ENCODE peak calls at places on chromosomes 11 and 22, in four cellular contexts. M is HCT116, N is K562, T is H1. E is an unnamed sample.

GRCh38 chr11:17762309-17762974 is 27.9 kb downstream of the KCNC1 start:
- DNase-seq in M (peak), N (peak), T (no peak), E (no peak)

GRCh38 chr11:11502303-11502828 is 119.4 kb downstream of the GALNT18 start:
- DNase-seq in M (no peak), N (no peak), T (no peak), E (no peak)

GRCh38 chr11:64356498-64357411 is 2.2 kb upstream of the RPS6KA4 start:
- DNase-seq in M (peak), N (peak), T (peak), E (peak)

GRCh38 chr11:77107950-77108349 is 5.3 kb downstream of the OMP start:
- DNase-seq in M (peak), N (no peak), T (no peak), E (no peak)

GRCh38 chr11:73260127-73260457 is 12.0 kb upstream of the P2RY6 start:
- DNase-seq in M (no peak), N (no peak), T (no peak), E (no peak)

GRCh38 chr11:4134844-4135243 is 40.2 kb downstream of the RRM1 start:
- DNase-seq in M (no peak), N (no peak), T (no peak), E (no peak)

GRCh38 chr22:29784451-29785361 is 17.5 kb downstream of the UQCR10 start:
- DNase-seq in M (no peak), N (no peak), T (no peak), E (no peak)

GRCh38 chr11:123622576-123622975 is 31.8 kb downstream of the SCN3B start:
- DNase-seq in M (no peak), N (no peak), T (no peak), E (no peak)

GRCh38 chr11:96097844-96098421 is 174.0 kb upstream of the MTMR2 start:
- DNase-seq in M (no peak), N (no peak), T (no peak), E (no peak)

GRCh38 chr11:69186316-69187266 is 30.9 kb downstream of the SMIM38 start:
- DNase-seq in M (no peak), N (no peak), T (no peak), E (no peak)

GRCh38 chr22:21074092-21074715 is 28.5 kb downstream of the LRRC74B start:
- DNase-seq in M (peak), N (peak), T (no peak), E (no peak)

GRCh38 chr11:115085461-115086220 is 407.3 kb downstream of the NXPE2 start:
- DNase-seq in M (no peak), N (no peak), T (no peak), E (no peak)

GRCh38 chr11:67468835-67469811 is at the start of gene TMEM134:
- DNase-seq in M (peak), N (peak), T (peak), E (peak)

GRCh38 chr11:76512851-76513653 is 68.2 kb downstream of the EMSY start:
- DNase-seq in M (peak), N (no peak), T (no peak), E (no peak)

GRCh38 chr22:49956418-49956770 is 4.2 kb upstream of the PIM3 start:
- DNase-seq in M (no peak), N (no peak), T (no peak), E (no peak)

GRCh38 chr22:50627452-50627913 is 469 bp downstream of the ARSA start:
- DNase-seq in M (no peak), N (peak), T (peak), E (no peak)

GRCh38 chr11:119474682-119475596 is 52.0 kb upstream of the THY1 start:
- DNase-seq in M (no peak), N (peak), T (peak), E (peak)

GRCh38 chr22:46737105-46737975 is 712 bp downstream of the CERK start:
- DNase-seq in M (no peak), N (peak), T (peak), E (no peak)

GRCh38 chr11:46413755-46414465 is 22.3 kb upstream of the CHRM4 start:
- DNase-seq in M (no peak), N (no peak), T (no peak), E (peak)

GRCh38 chr11:75240381-75241035 is at the start of gene TPBGL:
- DNase-seq in M (no peak), N (peak), T (peak), E (no peak)

GRCh38 chr11:119371778-119372182 is 9.7 kb downstream of the USP2 start:
- DNase-seq in M (no peak), N (no peak), T (no peak), E (peak)

GRCh38 chr11:68214173-68215086 is 1.3 kb upstream of the KMT5B start:
- DNase-seq in M (no peak), N (no peak), T (peak), E (no peak)

GRCh38 chr22:46803936-46804335 is 41.5 kb downstream of the TBC1D22A start:
- DNase-seq in M (no peak), N (no peak), T (no peak), E (no peak)

GRCh38 chr22:28609921-28610320 is 69.7 kb downstream of the TTC28 start:
- DNase-seq in M (no peak), N (no peak), T (no peak), E (no peak)

GRCh38 chr11:64571050-64571409 is 20.0 kb upstream of the SLC22A12 start:
- DNase-seq in M (no peak), N (no peak), T (no peak), E (no peak)

GRCh38 chr22:25200967-25201366 is 1.3 kb downstream of the CRYBB3 start:
- DNase-seq in M (no peak), N (no peak), T (no peak), E (no peak)

GRCh38 chr22:25199726-25200520 is at the start of gene CRYBB3:
- DNase-seq in M (no peak), N (no peak), T (no peak), E (no peak)

GRCh38 chr22:25201557-25202273 is 2.1 kb downstream of the CRYBB3 start:
- DNase-seq in M (no peak), N (no peak), T (no peak), E (no peak)

GRCh38 chr22:25203082-25203481 is 3.4 kb downstream of the CRYBB3 start:
- DNase-seq in M (no peak), N (no peak), T (no peak), E (no peak)

GRCh38 chr22:25202290-25202921 is 2.7 kb downstream of the CRYBB3 start:
- DNase-seq in M (peak), N (peak), T (peak), E (peak)
- TF ChIP-seq JUND in M (no peak), N (no peak), T (no peak), E (no peak)

DNA sequence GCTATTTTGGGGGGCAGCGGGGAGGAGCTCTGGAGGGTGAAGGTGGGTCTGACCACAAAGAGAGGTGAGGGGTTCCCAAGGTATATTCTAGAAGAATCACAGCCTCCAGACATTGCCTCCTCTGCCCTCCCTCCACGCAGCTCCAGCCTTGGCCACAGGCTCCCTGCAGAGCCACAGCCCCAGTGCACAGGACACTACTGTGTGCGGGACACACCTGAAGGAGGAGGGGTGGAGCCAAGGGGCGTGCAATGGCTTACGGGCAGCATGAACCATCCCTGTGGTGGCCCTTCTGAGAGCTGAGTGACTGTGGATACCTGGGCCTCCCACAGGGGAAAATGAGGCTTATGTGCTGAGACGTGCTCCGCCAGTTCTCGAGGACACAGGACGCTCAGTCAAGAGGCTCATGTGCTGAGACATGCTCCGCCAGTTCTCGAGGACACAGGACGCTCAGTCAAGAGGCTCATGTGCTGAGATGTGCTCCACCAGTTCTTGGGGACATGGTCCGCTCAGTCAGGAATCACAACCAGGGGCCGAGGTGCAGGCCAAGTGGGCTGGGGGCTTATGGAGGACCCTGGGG is 417.3 kb downstream of the SHANK2 start:
- DNase-seq in M (no peak), N (no peak), T (no peak), E (no peak)
- TF ChIP-seq JUND in M (no peak), N (no peak), T (no peak), E (no peak)

DNA sequence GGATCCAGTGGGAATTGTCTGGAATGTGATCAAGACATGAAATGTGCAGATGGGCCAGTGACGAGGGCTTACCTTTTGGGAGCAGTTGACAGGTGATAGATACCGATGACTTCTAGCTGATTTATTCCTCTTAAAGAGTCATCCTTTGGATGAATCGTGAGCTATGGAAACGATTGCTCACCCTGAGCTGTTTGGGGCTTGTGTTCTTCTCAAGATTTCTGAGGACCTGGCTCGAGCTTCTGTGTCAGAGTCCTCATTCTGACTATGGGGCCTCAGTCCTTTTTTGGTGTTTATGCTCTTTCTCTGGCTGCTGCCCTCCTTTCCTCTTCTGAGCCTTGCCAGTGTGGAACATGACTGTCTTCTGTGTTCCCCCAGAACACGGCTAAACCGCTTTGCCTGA is 11.9 kb upstream of the AMPD3 start:
- DNase-seq in M (no peak), N (no peak), T (no peak), E (no peak)
- TF ChIP-seq JUND in M (no peak), N (no peak), T (no peak), E (no peak)

DNA sequence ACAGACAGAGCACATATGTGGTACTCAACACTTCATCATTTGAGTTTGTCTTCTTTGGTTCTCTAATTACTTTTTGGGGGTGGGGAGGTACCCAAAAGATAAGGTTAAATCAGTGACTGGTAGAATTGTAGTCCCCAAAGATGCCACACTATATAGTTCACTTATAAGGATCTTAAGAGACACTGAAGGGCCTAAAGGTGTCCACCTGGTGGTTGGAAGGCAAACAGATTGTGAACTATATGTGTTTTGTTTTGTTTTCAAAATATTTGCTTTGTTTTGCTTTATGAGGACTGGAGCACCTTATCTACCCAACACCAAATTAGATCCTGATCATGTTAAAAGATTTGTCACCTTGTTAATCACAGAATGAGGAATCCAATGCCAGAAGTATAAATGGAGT is 136.1 kb downstream of the DCDC1 start:
- DNase-seq in M (peak), N (no peak), T (no peak), E (peak)
- TF ChIP-seq JUND in M (no peak), N (no peak), T (no peak), E (no peak)